ENCODE peak calls at places on chromosomes 5 and 9, in eight cellular contexts. Q is amniotic stem cell; N is stimulated activated CD4-positive, alpha-beta T cell treated with anti-CD3 and anti-CD28 coated beads, Interleukin-1b, Interleukin-23, amount 100 ng/mL, for 24 hours; T is stimulated activated CD8-positive, alpha-beta memory T cell treated with anti-CD3 and anti-CD28 coated beads, Interleukin-15, amount 100 ng/mL, for 24 hours; I is kidney tubule cell; U is activated CD4-positive, alpha-beta memory T cell treated with anti-CD3 and anti-CD28 coated beads, Interleukin-2, amount 10 ng/mL, durations not matched to agents 7 days and 5 days; S is smooth muscle cell of the brain vasculature; O is HCT116. V is an unnamed sample.

GRCh38 chr9:126166291-126166690 is 160.3 kb upstream of the MVB12B start:
- DNase-seq in O (no peak), N (no peak), I (no peak), S (no peak), T (no peak), U (peak; percentile 10), Q (no peak), V (no peak)

GRCh38 chr9:115668506-115668905 is 485.1 kb upstream of the PAPPA start:
- DNase-seq in O (no peak), Q (no peak), T (no peak), U (no peak), N (no peak), S (no peak), I (peak; percentile 87), V (no peak)

GRCh38 chr5:156052697-156053455 is 274.1 kb upstream of the SGCD start:
- DNase-seq in N (no peak), T (no peak), Q (no peak), S (no peak), O (no peak), U (no peak), I (no peak), V (no peak)

GRCh38 chr9:117926031-117926655 is 221.9 kb downstream of the TLR4 start:
- DNase-seq in Q (no peak), O (no peak), N (no peak), U (no peak), T (no peak), I (peak; percentile 61), S (no peak), V (no peak)

GRCh38 chr9:113715086-113715485 is 161.0 kb upstream of the ZNF618 start:
- DNase-seq in I (peak; percentile 95), T (no peak), O (no peak), N (no peak), Q (no peak), U (no peak), S (no peak), V (no peak)

GRCh38 chr5:2256646-2257288 is 374.0 kb upstream of the IRX4 start:
- DNase-seq in T (no peak), Q (no peak), O (no peak), U (peak; percentile 12), S (no peak), N (no peak), I (no peak), V (no peak)

GRCh38 chr5:74432240-74432639 is 208.3 kb downstream of the ENC1 start:
- DNase-seq in S (no peak), N (no peak), U (no peak), Q (no peak), I (no peak), O (no peak), T (no peak), V (no peak)

GRCh38 chr5:9343146-9343850 is 202.6 kb downstream of the SEMA5A start:
- DNase-seq in T (no peak), S (no peak), O (no peak), N (no peak), I (peak; percentile 63), U (no peak), Q (no peak), V (no peak)

GRCh38 chr9:74285075-74285474 is 212.1 kb upstream of the RORB start:
- DNase-seq in S (no peak), I (no peak), N (no peak), U (no peak), T (no peak), Q (no peak), O (no peak), V (no peak)

GRCh38 chr5:160020969-160021368 is 12.0 kb downstream of the TTC1 start:
- DNase-seq in T (no peak), U (no peak), I (no peak), O (no peak), S (no peak), N (no peak), Q (no peak), V (no peak)

GRCh38 chr9:82903503-82903902 is 159.4 kb downstream of the RASEF start:
- DNase-seq in O (no peak), N (no peak), I (no peak), U (no peak), Q (no peak), S (no peak), T (no peak), V (no peak)

GRCh38 chr9:125399165-125399564 is 137.5 kb downstream of the GAPVD1 start:
- DNase-seq in I (no peak), O (no peak), Q (no peak), T (no peak), S (no peak), U (no peak), N (no peak), V (no peak)

GRCh38 chr5:61000887-61001286 is 55.9 kb downstream of the NDUFAF2 start:
- DNase-seq in S (no peak), Q (no peak), I (peak; percentile 9), N (no peak), U (no peak), T (no peak), O (no peak), V (no peak)

V was measured in Panc1.